ENCODE peak calls at places on chromosomes 12 and 14, in six cellular contexts. L is OCI-LY7, W is GM23248, F is DND-41, G is fibroblast of lung, Y is neural progenitor cell. O is an unnamed sample.

GRCh38 chr12:69161835-69162234 is 77.5 kb upstream of the CPSF6 start:
- DNase-seq in L (no peak), W (no peak), F (peak), G (peak), Y (peak), O (no peak)

GRCh38 chr14:30610719-30611388 is 11.3 kb upstream of the SCFD1 start:
- DNase-seq in L (peak), W (peak), F (peak), G (peak), Y (no peak), O (peak)

GRCh38 chr12:32312049-32312670 is 87.2 kb upstream of the FGD4 start:
- DNase-seq in L (peak), W (peak), F (peak), G (peak), Y (peak), O (peak)

GRCh38 chr12:70609739-70610491 is 27.3 kb downstream of the PTPRB start:
- DNase-seq in L (no peak), W (peak), F (no peak), G (peak), Y (peak), O (peak)

GRCh38 chr12:27179399-27180214 is 64.5 kb upstream of the STK38L start:
- DNase-seq in L (no peak), W (peak), F (no peak), G (peak), Y (no peak), O (peak)

GRCh38 chr12:56724989-56725722 is at the start of gene NACA:
- DNase-seq in L (peak), W (peak), F (peak), G (peak), Y (peak), O (peak)

GRCh38 chr12:84814664-84815245 is 97.8 kb downstream of the SLC6A15 start:
- DNase-seq in L (no peak), W (peak), F (no peak), G (peak), Y (no peak), O (no peak)

GRCh38 chr12:7934560-7935463 is 1.2 kb downstream of the SLC2A3 start:
- DNase-seq in L (no peak), W (peak), F (peak), G (no peak), Y (peak), O (peak)

GRCh38 chr14:26794731-26795130 is 196.9 kb upstream of the NOVA1 start:
- DNase-seq in L (no peak), W (peak), F (no peak), G (peak), Y (no peak), O (no peak)

GRCh38 chr14:92217956-92218355 is 96.2 kb downstream of the CPSF2 start:
- DNase-seq in L (no peak), W (peak), F (no peak), G (no peak), Y (no peak), O (no peak)

GRCh38 chr12:117236456-117237001 is 46.3 kb upstream of the FBXO21 start:
- DNase-seq in L (peak), W (peak), F (peak), G (peak), Y (peak), O (peak)

GRCh38 chr14:69612014-69612758 is 790 bp downstream of the SUSD6 start:
- DNase-seq in L (peak), W (peak), F (peak), G (peak), Y (peak), O (peak)

GRCh38 chr12:112386726-112387125 is 4.5 kb upstream of the HECTD4 start:
- DNase-seq in L (no peak), W (peak), F (no peak), G (peak), Y (no peak), O (no peak)

GRCh38 chr12:112380663-112381420 is 1.4 kb downstream of the HECTD4 start:
- DNase-seq in L (peak), W (peak), F (no peak), G (no peak), Y (peak), O (peak)

GRCh38 chr12:112381898-112382796 is at the start of gene HECTD4:
- DNase-seq in L (peak), W (peak), F (peak), G (peak), Y (peak), O (peak)

GRCh38 chr12:112382866-112383265 is 635 bp upstream of the HECTD4 start:
- DNase-seq in L (no peak), W (no peak), F (no peak), G (no peak), Y (no peak), O (no peak)

DNA sequence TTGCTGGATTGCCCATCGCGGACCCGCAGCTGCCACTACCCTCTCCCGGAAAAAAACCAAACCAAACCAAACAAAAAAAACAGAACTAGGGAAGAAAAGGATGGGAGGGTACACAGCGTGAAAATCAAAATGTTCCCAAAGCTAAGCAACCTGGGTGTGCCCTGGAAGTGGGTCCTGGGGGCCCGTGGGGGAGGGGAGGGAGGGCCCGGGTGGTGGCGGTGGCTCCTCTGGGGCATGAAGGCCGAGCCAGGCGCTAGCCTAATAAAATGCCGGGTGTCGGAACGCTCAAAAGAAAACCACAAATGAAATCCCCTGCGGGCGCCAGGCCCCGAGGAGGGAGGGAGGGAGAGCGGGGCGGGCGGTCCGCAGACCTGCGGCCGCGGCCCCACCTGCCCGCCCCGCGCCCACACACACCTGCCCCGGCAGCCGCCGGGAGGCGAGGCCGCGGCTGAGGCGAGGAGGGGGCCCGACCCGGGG is 772 bp downstream of the HECTD4 start:
- DNase-seq in L (peak), W (peak), F (peak), G (no peak), Y (peak), O (peak)
- H3K27ac ChIP-seq in L (peak), W (peak), F (peak), G (peak), Y (no peak), O (peak)

DNA sequence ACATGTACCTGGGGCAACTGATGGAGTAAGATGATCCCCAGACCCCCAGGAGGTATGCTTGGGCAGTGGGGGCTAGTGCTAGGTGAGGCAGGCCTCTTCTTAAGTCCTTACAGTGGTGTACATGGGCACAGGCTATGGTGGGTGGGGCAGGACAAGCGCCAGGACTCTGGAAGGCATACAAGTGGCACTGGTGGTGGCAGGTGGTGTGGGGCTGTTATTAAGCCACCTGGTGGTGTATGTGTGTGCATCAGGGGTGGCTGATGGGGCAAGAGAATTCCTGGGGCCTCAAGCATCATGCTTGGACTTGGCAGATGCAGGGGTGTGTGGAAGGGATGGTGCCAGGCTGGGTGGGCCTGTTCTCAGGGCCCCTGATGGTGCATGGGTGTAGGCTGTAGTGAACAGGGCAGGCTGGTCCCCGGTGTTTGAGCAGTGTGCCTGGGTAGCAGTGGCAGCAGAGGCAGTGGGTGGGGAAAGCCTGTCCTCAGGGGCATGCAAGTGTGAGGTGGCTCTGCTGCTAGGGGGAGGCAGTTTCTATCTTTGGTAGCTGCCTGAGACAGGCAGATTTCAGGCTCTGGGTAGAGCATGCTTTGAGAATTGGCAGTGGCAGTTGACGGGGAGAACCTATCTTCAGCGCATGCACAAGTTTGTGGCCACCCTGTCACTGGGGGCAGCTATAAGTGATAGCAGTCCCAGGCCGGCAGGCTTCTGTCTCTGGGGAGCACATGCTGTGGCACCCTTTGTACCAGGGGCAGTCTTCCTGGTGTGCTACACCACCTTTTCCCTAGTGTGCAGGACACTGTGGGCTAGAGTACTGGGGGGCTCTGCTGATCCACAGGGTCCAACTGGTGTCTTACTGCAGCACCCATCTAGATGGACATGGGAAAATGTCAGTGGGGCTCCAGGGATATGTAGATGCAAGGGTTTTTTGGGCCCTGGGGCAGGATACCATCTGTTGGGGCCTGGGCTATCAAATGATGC is 52.6 kb upstream of the ABCD2 start:
- DNase-seq in L (no peak), W (no peak), F (no peak), G (no peak), Y (no peak), O (no peak)
- H2AFZ ChIP-seq in L (no peak), W (no peak), F (no peak), G (no peak), Y (no peak), O (no peak)

GRCh38 chr12:28378749-28379148 is 188.5 kb downstream of the CCDC91 start:
- DNase-seq in L (no peak), W (peak), F (no peak), G (peak), Y (no peak), O (no peak)
- H3K27ac ChIP-seq in L (no peak), W (no peak), F (no peak), G (no peak), Y (no peak), O (no peak)

GRCh38 chr14:99497341-99497740 is 16.1 kb downstream of the CCNK start:
- DNase-seq in L (no peak), W (no peak), F (no peak), G (no peak), Y (no peak), O (no peak)

GRCh38 chr14:99502989-99503421 is 21.8 kb downstream of the CCNK start:
- DNase-seq in L (no peak), W (no peak), F (no peak), G (no peak), Y (peak), O (no peak)

GRCh38 chr14:99497894-99498293 is 16.7 kb downstream of the CCNK start:
- DNase-seq in L (no peak), W (no peak), F (no peak), G (no peak), Y (no peak), O (no peak)
- H2AFZ ChIP-seq in L (no peak), W (no peak), F (no peak), G (no peak), Y (no peak), O (no peak)

DNA sequence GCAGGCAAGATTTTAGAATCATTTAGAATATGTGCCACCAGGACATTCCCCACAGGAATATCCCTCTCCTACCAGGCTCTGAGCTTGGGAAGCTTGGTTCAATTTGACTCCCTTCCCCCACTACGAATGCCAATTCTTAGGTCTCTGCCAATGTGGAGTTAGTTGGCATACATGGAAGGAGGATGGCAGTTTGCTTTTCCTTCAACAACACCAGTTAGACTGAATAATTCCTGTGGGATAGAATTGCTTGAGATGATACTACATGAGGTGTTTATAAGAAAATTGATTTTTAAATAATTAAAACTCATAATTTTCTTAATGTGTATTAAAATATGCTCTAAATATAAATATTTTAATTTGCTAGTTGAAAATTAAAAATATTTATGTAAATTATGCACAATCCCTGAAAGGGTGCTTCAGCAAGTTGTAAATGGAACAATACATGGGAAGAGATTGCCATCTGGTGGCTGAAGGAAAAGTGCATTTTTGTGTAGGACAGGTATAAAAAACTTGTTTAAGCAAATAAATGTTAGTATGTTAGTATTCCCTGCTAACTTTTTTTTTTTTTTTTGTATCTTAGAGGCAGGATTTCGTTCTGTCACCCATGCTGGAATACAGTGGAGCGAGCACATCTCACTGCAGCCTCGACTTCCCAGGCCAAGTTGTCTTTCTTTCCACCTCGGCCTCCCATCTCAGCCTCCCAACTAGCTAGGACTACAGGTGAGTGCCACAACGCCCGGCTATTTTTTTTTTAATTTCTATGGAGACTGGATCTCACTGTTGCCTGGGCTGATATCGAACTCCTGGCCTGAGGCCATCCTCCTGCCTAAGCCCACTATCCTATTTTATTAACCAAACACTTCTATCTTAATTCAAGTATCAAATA is 25.8 kb upstream of the STRAP start:
- DNase-seq in L (peak), W (peak), F (peak), G (peak), Y (peak), O (peak)
- H3K27ac ChIP-seq in L (no peak), W (peak), F (no peak), G (peak), Y (no peak), O (no peak)

DNA sequence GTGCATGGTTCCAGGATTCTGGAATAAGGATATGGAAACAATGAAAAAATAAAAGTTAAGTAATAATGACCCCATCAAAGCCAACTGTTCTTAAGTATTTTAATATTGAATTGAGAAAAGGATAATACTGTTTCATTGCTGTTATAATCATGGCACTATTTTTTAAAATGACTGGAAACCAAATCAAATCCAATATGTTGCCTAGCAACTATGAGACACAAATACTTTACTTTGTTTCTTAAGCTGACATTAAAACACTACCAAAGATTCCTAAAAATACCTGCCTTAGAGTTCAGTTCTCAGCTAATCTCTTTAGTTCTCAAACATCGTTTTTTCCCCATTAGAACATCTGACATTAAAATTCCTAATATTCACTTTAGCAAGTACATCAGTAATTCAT is 66.4 kb upstream of the OTOGL start:
- DNase-seq in L (no peak), W (peak), F (no peak), G (no peak), Y (no peak), O (no peak)
- H2AFZ ChIP-seq in L (no peak), W (peak), F (no peak), G (no peak), Y (no peak), O (no peak)

GRCh38 chr14:64110832-64111231 is 183.3 kb downstream of the ESR2 start:
- DNase-seq in L (no peak), W (peak), F (no peak), G (no peak), Y (no peak), O (no peak)

GRCh38 chr14:64113279-64113678 is 180.9 kb downstream of the ESR2 start:
- DNase-seq in L (no peak), W (no peak), F (no peak), G (no peak), Y (no peak), O (no peak)

GRCh38 chr14:64107438-64107837 is 186.7 kb downstream of the ESR2 start:
- DNase-seq in L (no peak), W (no peak), F (no peak), G (no peak), Y (no peak), O (no peak)

GRCh38 chr14:64112859-64113258 is 181.3 kb downstream of the ESR2 start:
- DNase-seq in L (no peak), W (no peak), F (no peak), G (no peak), Y (no peak), O (no peak)

GRCh38 chr14:64109821-64110554 is 184.2 kb downstream of the ESR2 start:
- DNase-seq in L (no peak), W (peak), F (no peak), G (peak), Y (no peak), O (no peak)
- H3K27ac ChIP-seq in L (no peak), W (no peak), F (no peak), G (no peak), Y (no peak), O (no peak)

O was measured in endothelial cell of umbilical vein.